ENCODE peak calls at places on chromosomes 2 and 18, in five cellular contexts. S, L, U, F and Y are unnamed samples.

GRCh38 chr2:2686228-2686627 is 355.2 kb upstream of the MYT1L start:
- DNase-seq in S (no peak), L (no peak), U (no peak), F (no peak), Y (no peak)

GRCh38 chr2:9971105-9971818 is 19.8 kb downstream of the GRHL1 start:
- DNase-seq in S (peak; percentile 58), L (no peak), U (no peak), F (no peak), Y (no peak)

GRCh38 chr2:197427986-197428385 is 6.8 kb downstream of the SF3B1 start:
- DNase-seq in S (no peak), L (no peak), U (no peak), F (no peak), Y (no peak)

GRCh38 chr2:35035883-35036282 is 1319.7 kb upstream of the CRIM1 start:
- DNase-seq in S (no peak), L (no peak), U (no peak), F (no peak), Y (peak; percentile 25)

GRCh38 chr2:100817388-100817985 is 2.5 kb upstream of the NPAS2 start:
- DNase-seq in S (no peak), L (no peak), U (no peak), F (peak; percentile 22), Y (no peak)

GRCh38 chr2:122032264-122032645 is 276.8 kb downstream of the TSN start:
- DNase-seq in S (no peak), L (no peak), U (no peak), F (no peak), Y (no peak)

GRCh38 chr2:3778841-3779505 is 75.6 kb downstream of the DCDC2C start:
- DNase-seq in S (no peak), L (no peak), U (no peak), F (no peak), Y (no peak)

GRCh38 chr2:64404002-64404731 is 49.8 kb upstream of the LGALSL start:
- DNase-seq in S (peak; percentile 35), L (peak; percentile 92), U (peak; percentile 54), F (peak; percentile 84), Y (peak; percentile 94)

GRCh38 chr18:44683566-44683965 is 2.9 kb downstream of the SETBP1 start:
- DNase-seq in S (no peak), L (no peak), U (no peak), F (no peak), Y (no peak)

GRCh38 chr2:230934291-230935131 is 9.5 kb upstream of the GPR55 start:
- DNase-seq in S (no peak), L (no peak), U (no peak), F (no peak), Y (no peak)

GRCh38 chr2:9763356-9764152 is 79.7 kb upstream of the TAF1B start:
- DNase-seq in S (peak; percentile 42), L (no peak), U (no peak), F (no peak), Y (no peak)

GRCh38 chr2:185374878-185375277 is 363.7 kb upstream of the FSIP2 start:
- DNase-seq in S (no peak), L (no peak), U (no peak), F (no peak), Y (no peak)

GRCh38 chr18:54416459-54416858 is 58.8 kb downstream of the C18orf54 start:
- DNase-seq in S (peak; percentile 46), L (no peak), U (no peak), F (peak; percentile 43), Y (peak; percentile 16)

GRCh38 chr2:207836526-207837133 is 66.9 kb upstream of the FZD5 start:
- DNase-seq in S (no peak), L (peak; percentile 40), U (no peak), F (no peak), Y (peak; percentile 50)

GRCh38 chr2:3362686-3363085 is 14.9 kb downstream of the EIPR1 start:
- DNase-seq in S (no peak), L (no peak), U (no peak), F (no peak), Y (no peak)

GRCh38 chr2:43486604-43487003 is 109.2 kb downstream of the THADA start:
- DNase-seq in S (no peak), L (no peak), U (no peak), F (no peak), Y (no peak)

GRCh38 chr18:23243178-23243577 is 107.9 kb downstream of the CABLES1 start:
- DNase-seq in S (no peak), L (no peak), U (no peak), F (no peak), Y (peak; percentile 77)

GRCh38 chr2:230327418-230328154 is 593 bp downstream of the SP140L start:
- DNase-seq in S (no peak), L (no peak), U (no peak), F (no peak), Y (no peak)

GRCh38 chr2:86016581-86016980 is 89.1 kb downstream of the POLR1A start:
- DNase-seq in S (no peak), L (no peak), U (no peak), F (no peak), Y (no peak)

GRCh38 chr2:36701391-36701795 is 4.9 kb downstream of the VIT start:
- DNase-seq in S (peak; percentile 20), L (no peak), U (no peak), F (no peak), Y (peak; percentile 75)

GRCh38 chr18:3984163-3984757 is 470.8 kb downstream of the DLGAP1 start:
- DNase-seq in S (no peak), L (no peak), U (no peak), F (no peak), Y (no peak)

GRCh38 chr2:24919100-24919976 is 699 bp downstream of the ADCY3 start:
- DNase-seq in S (peak; percentile 12), L (peak; percentile 21), U (no peak), F (peak; percentile 33), Y (peak; percentile 46)

GRCh38 chr2:10520154-10520553 is 72.0 kb upstream of the ODC1 start:
- DNase-seq in S (no peak), L (no peak), U (peak; percentile 43), F (no peak), Y (peak; percentile 74)

GRCh38 chr2:223069465-223069864 is 17.5 kb downstream of the KCNE4 start:
- DNase-seq in S (no peak), L (no peak), U (no peak), F (no peak), Y (no peak)

GRCh38 chr2:174138161-174138560 is 110.2 kb downstream of the OLA1 start:
- DNase-seq in S (no peak), L (no peak), U (no peak), F (no peak), Y (no peak)

GRCh38 chr2:44291281-44292248 is 16.3 kb downstream of the SLC3A1 start:
- DNase-seq in S (peak; percentile 75), L (no peak), U (no peak), F (peak; percentile 87), Y (peak; percentile 84)

GRCh38 chr2:240224676-240225075 is 84.2 kb upstream of the OTOS start:
- DNase-seq in S (peak; percentile 84), L (no peak), U (no peak), F (peak; percentile 17), Y (no peak)

GRCh38 chr2:233115761-233116160 is 55.6 kb downstream of the INPP5D start:
- DNase-seq in S (no peak), L (no peak), U (no peak), F (no peak), Y (no peak)

GRCh38 chr2:233764264-233764663 is 4.2 kb downstream of the UGT1A1 start:
- DNase-seq in S (peak; percentile 85), L (no peak), U (no peak), F (peak; percentile 13), Y (no peak)

GRCh38 chr2:142961202-142961601 is 83.7 kb downstream of the KYNU start:
- DNase-seq in S (no peak), L (no peak), U (no peak), F (no peak), Y (no peak)

DNA sequence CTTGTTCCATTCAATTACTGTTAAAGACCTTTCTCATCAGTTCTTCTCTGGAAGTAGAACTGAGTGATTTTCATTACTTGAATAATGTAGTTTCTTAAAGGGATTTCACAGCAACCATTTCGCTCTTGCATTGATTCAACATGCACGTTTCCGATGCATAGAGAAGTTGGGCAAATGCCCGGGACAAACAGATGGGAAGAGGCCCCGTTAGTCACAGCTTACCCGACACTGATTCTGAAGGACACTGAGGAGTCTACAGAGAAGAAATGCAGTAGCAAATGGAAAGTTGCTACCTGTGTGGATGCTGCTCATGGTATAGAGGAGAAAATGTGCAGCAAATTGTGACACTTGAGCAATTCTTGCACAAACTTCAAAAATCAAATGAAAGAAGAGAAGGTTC is 32.3 kb upstream of the GCG start:
- DNase-seq in S (no peak), L (no peak), U (no peak), F (no peak), Y (no peak)
- H3K4ac ChIP-seq in S (no peak overlapping the region), L (no peak overlapping the region), U (no peak overlapping the region), F (no peak overlapping the region), Y (no peak overlapping the region)

GRCh38 chr2:218671077-218671653 is 637 bp downstream of the RNF25 start:
- DNase-seq in S (peak; percentile 20), L (no peak), U (no peak), F (peak; percentile 71), Y (peak; percentile 27)
- H3K4ac ChIP-seq in S (peak overlapping the region; percentile 76), L (no peak overlapping the region), U (no peak overlapping the region), F (no peak overlapping the region), Y (no peak overlapping the region)

DNA sequence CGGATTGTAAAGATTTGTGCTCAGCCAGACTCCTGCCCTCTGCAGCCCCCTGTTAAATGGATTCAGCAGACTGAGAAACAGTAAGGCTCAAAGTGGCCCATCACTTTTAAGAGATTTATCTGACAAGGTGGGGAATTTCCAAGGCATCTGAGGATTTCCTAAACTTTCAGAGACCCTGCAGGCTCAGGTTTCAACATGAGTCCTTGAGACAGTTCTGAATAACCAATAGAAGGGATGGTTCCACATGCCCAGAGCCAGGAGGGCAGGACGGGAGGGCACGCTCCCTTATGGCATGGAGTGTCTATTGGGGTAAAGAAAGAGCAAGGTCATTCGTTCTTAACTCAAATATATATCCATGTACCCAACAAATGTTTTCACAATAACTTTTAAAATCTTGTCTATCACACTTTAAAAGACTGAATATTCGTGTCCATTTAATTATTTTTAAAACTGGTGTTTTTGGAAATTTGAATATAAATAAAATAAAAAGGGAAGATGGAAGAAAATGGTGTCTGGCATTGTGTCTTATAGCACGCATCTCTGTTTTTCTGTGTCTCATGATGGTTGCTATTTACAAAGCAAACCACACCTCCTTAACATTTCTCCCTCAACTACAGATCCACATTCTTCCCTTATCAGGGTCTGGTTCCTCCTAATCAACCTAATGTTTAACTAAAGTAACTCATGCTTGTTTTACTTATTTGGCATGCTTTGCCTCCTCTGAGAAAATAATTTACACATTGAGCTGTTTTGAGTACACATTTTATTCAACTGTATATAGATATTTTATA is 56.0 kb upstream of the DSG1 start:
- DNase-seq in S (no peak), L (no peak), U (no peak), F (peak; percentile 17), Y (peak; percentile 94)
- H3K4ac ChIP-seq in S (no peak overlapping the region), L (no peak overlapping the region), U (no peak overlapping the region), F (no peak overlapping the region), Y (no peak overlapping the region)

DNA sequence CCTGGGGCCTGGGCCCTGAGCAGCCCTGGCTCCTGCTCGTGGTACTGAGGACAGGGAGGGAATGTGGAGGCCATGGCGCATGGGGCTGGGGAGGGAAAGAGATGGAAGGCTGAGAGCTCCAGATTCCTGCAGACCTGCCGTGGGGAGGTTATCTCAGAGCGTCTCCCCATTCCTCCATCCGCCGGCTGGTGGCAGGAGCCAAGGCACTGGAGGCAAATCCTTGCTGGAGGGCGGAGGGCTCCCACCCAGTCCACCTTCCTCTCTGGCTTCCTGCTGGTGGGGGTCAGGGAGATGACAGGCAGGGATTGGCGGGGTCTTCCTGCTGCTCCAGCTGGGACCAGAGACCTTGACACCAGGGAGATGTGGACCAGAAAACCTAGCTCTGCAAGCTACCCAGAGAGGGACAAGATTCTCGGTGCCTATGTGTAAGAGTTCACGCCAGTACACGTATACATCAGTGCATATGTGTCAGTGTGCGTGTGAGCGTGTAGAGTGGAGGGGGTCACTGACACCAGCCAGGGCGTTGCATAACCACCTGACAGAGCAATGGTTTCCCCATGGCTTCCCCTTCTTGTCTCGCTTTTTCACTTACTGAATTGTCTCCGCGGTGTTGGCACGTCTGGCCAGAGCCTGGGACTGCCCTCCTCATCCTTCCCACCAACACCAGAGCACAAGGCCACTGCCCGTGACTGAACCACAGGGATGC is 15.7 kb upstream of the SEMA4C start:
- DNase-seq in S (no peak), L (no peak), U (no peak), F (no peak), Y (no peak)
- H3K4ac ChIP-seq in S (no peak overlapping the region), L (no peak overlapping the region), U (no peak overlapping the region), F (no peak overlapping the region), Y (no peak overlapping the region)